ENCODE peak calls at places on chromosomes 4 and X, in ten cellular contexts. O is KBM-7, E is GM23338, M is HFFc6, C is GM13976, L is HuH-7, V is neuronal stem cell, G is M059J, H is mucosa of gallbladder, X is HT1080. T is an unnamed sample.

GRCh38 chr4:73447701-73448100 is 11.7 kb downstream of the AFP start:
- DNase-seq in L (no peak), E (no peak), M (peak; percentile 59), O (no peak), C (no peak), G (peak; percentile 46), V (no peak), H (no peak), X (no peak), T (no peak)

GRCh38 chrX:150329282-150329681 is 33.8 kb upstream of the MAMLD1 start:
- DNase-seq in V (no peak), X (no peak), H (no peak), M (no peak), E (peak; percentile 19), G (no peak), C (no peak), O (no peak), L (no peak), T (no peak)

GRCh38 chr4:77193511-77194236 is 36.7 kb downstream of the CCNG2 start:
- DNase-seq in V (no peak), C (peak; percentile 85), L (no peak), X (no peak), H (peak; percentile 39), O (peak; percentile 67), G (no peak), M (no peak), E (peak; percentile 95), T (no peak)

GRCh38 chr4:139011220-139011950 is 4.2 kb upstream of the NOCT start:
- DNase-seq in L (no peak), X (no peak), H (peak; percentile 58), M (no peak), V (no peak), G (no peak), C (no peak), O (no peak), E (no peak), T (no peak)

GRCh38 chr4:722181-722725 is 16.6 kb downstream of the PCGF3 start:
- DNase-seq in C (no peak), L (no peak), E (no peak), O (no peak), X (no peak), H (no peak), M (no peak), V (no peak), G (no peak), T (no peak)

GRCh38 chrX:85992811-85993229 is 54.5 kb downstream of the CHM start:
- DNase-seq in O (no peak), X (peak; percentile 44), M (peak; percentile 35), L (no peak), E (no peak), V (no peak), G (peak; percentile 39), C (no peak), H (no peak), T (peak; percentile 90)

GRCh38 chr4:1823545-1823932 is 30.4 kb downstream of the FGFR3 start:
- DNase-seq in G (no peak), O (no peak), M (no peak), H (no peak), C (no peak), X (no peak), E (no peak), V (no peak), L (no peak), T (no peak)

GRCh38 chrX:151393514-151393913 is 3.5 kb upstream of the VMA21 start:
- DNase-seq in L (no peak), V (peak; percentile 18), H (no peak), C (peak; percentile 55), E (peak; percentile 74), G (peak; percentile 54), X (peak; percentile 8), M (no peak), O (peak; percentile 81), T (no peak)

GRCh38 chr4:108432418-108432817 is 188.0 kb upstream of the RPL34 start:
- DNase-seq in L (no peak), V (no peak), G (no peak), E (no peak), C (no peak), M (no peak), X (no peak), O (no peak), H (no peak), T (no peak)

GRCh38 chrX:70455366-70456202 is 10.9 kb downstream of the DLG3 start:
- DNase-seq in M (no peak), V (no peak), H (no peak), O (no peak), C (no peak), X (no peak), L (no peak), G (no peak), E (peak; percentile 65), T (peak; percentile 60)

GRCh38 chr4:95255396-95256107 is 293.2 kb downstream of the UNC5C start:
- DNase-seq in X (peak; percentile 74), V (no peak), H (no peak), C (no peak), O (no peak), G (no peak), E (no peak), L (no peak), M (no peak), T (no peak)

GRCh38 chr4:7190668-7191545 is 1.4 kb upstream of the SORCS2 start:
- DNase-seq in X (no peak), C (no peak), O (no peak), V (no peak), G (no peak), L (no peak), M (no peak), E (no peak), H (no peak), T (no peak)

GRCh38 chrX:1564750-1565683 is 26.4 kb upstream of the AKAP17A start:
- DNase-seq in G (no peak), X (no peak), L (no peak), H (no peak), V (no peak), O (peak; percentile 92), C (peak; percentile 53), E (no peak), M (no peak), T (no peak)

GRCh38 chrX:97494756-97495372 is 611.2 kb downstream of the RPA4 start:
- DNase-seq in E (peak; percentile 14), H (no peak), O (no peak), V (no peak), G (no peak), L (no peak), X (no peak), C (peak; percentile 7), M (no peak), T (no peak)